ENCODE peak calls at places on chromosomes 6 and 20, in nine cellular contexts. One of them, this sample, is unnamed.

GRCh38 chr6:9938801-9939200 is 476.1 kb downstream of the TFAP2A start:
- DNase-seq in WTC11: no peak
- DNase-seq in ovary: no peak
- DNase-seq in HFF-Myc: no peak
- DNase-seq in endodermal cell: no peak
- DNase-seq in AG04449: no peak
- DNase-seq in AG10803: no peak
- DNase-seq in hepatocyte: no peak
- DNase-seq in left lung: no peak
- DNase-seq in this sample: no peak

GRCh38 chr6:170132561-170132991 is 158.3 kb downstream of the DLL1 start:
- DNase-seq in endodermal cell: peak
- DNase-seq in hepatocyte: no peak
- DNase-seq in AG04449: no peak
- DNase-seq in left lung: no peak
- DNase-seq in WTC11: no peak
- DNase-seq in AG10803: no peak
- DNase-seq in HFF-Myc: no peak
- DNase-seq in ovary: no peak
- DNase-seq in this sample: no peak

GRCh38 chr20:14711681-14712080 is 374.3 kb upstream of the FLRT3 start:
- DNase-seq in AG10803: peak
- DNase-seq in endodermal cell: no peak
- DNase-seq in left lung: no peak
- DNase-seq in WTC11: no peak
- DNase-seq in ovary: no peak
- DNase-seq in AG04449: no peak
- DNase-seq in HFF-Myc: no peak
- DNase-seq in hepatocyte: peak
- DNase-seq in this sample: peak

GRCh38 chr20:38121741-38122140 is 43.3 kb downstream of the TGM2 start:
- DNase-seq in endodermal cell: peak
- DNase-seq in hepatocyte: no peak
- DNase-seq in HFF-Myc: no peak
- DNase-seq in AG10803: no peak
- DNase-seq in WTC11: no peak
- DNase-seq in ovary: no peak
- DNase-seq in AG04449: no peak
- DNase-seq in left lung: no peak
- DNase-seq in this sample: no peak

GRCh38 chr6:52423971-52424381 is 3.8 kb downstream of the EFHC1 start:
- DNase-seq in WTC11: no peak
- DNase-seq in endodermal cell: peak
- DNase-seq in ovary: no peak
- DNase-seq in HFF-Myc: peak
- DNase-seq in AG04449: peak
- DNase-seq in hepatocyte: no peak
- DNase-seq in AG10803: peak
- DNase-seq in left lung: no peak
- DNase-seq in this sample: peak

GRCh38 chr20:50519036-50519780 is 9.0 kb downstream of the PTPN1 start:
- DNase-seq in AG04449: no peak
- DNase-seq in left lung: no peak
- DNase-seq in hepatocyte: no peak
- DNase-seq in HFF-Myc: no peak
- DNase-seq in ovary: no peak
- DNase-seq in endodermal cell: no peak
- DNase-seq in AG10803: no peak
- DNase-seq in WTC11: no peak
- DNase-seq in this sample: no peak

GRCh38 chr6:85113934-85114582 is 335.8 kb upstream of the NT5E start:
- DNase-seq in AG10803: peak
- DNase-seq in HFF-Myc: no peak
- DNase-seq in ovary: peak
- DNase-seq in left lung: no peak
- DNase-seq in WTC11: no peak
- DNase-seq in endodermal cell: no peak
- DNase-seq in AG04449: no peak
- DNase-seq in hepatocyte: no peak
- DNase-seq in this sample: no peak

GRCh38 chr6:144415835-144416237 is 130.7 kb downstream of the UTRN start:
- DNase-seq in ovary: no peak
- DNase-seq in endodermal cell: no peak
- DNase-seq in HFF-Myc: no peak
- DNase-seq in WTC11: no peak
- DNase-seq in AG04449: peak
- DNase-seq in left lung: no peak
- DNase-seq in AG10803: peak
- DNase-seq in hepatocyte: no peak
- DNase-seq in this sample: no peak

GRCh38 chr6:69096681-69097080 is 461.6 kb downstream of the ADGRB3 start:
- DNase-seq in WTC11: no peak
- DNase-seq in left lung: no peak
- DNase-seq in endodermal cell: no peak
- DNase-seq in HFF-Myc: no peak
- DNase-seq in AG10803: no peak
- DNase-seq in ovary: no peak
- DNase-seq in hepatocyte: no peak
- DNase-seq in AG04449: peak
- DNase-seq in this sample: peak

GRCh38 chr6:80547827-80548226 is 441.4 kb downstream of the BCKDHB start:
- DNase-seq in left lung: no peak
- DNase-seq in HFF-Myc: peak
- DNase-seq in AG10803: peak
- DNase-seq in AG04449: peak
- DNase-seq in ovary: no peak
- DNase-seq in hepatocyte: no peak
- DNase-seq in endodermal cell: no peak
- DNase-seq in WTC11: no peak
- DNase-seq in this sample: no peak

GRCh38 chr20:12030470-12030869 is 112.8 kb downstream of the BTBD3 start:
- DNase-seq in left lung: no peak
- DNase-seq in HFF-Myc: no peak
- DNase-seq in hepatocyte: peak
- DNase-seq in endodermal cell: no peak
- DNase-seq in WTC11: no peak
- DNase-seq in ovary: no peak
- DNase-seq in AG10803: no peak
- DNase-seq in AG04449: no peak
- DNase-seq in this sample: no peak

GRCh38 chr20:1207293-1207884 is 4.1 kb downstream of the C20orf202 start:
- DNase-seq in left lung: no peak
- DNase-seq in AG04449: no peak
- DNase-seq in endodermal cell: no peak
- DNase-seq in ovary: no peak
- DNase-seq in hepatocyte: no peak
- DNase-seq in HFF-Myc: no peak
- DNase-seq in AG10803: no peak
- DNase-seq in WTC11: no peak
- DNase-seq in this sample: no peak

GRCh38 chr6:156839591-156840001 is 62.4 kb downstream of the ARID1B start:
- DNase-seq in endodermal cell: no peak
- DNase-seq in ovary: peak
- DNase-seq in left lung: no peak
- DNase-seq in AG10803: peak
- DNase-seq in HFF-Myc: no peak
- DNase-seq in AG04449: no peak
- DNase-seq in WTC11: no peak
- DNase-seq in hepatocyte: no peak
- DNase-seq in this sample: no peak

GRCh38 chr6:128007658-128008057 is 106.8 kb upstream of the THEMIS start:
- DNase-seq in AG04449: no peak
- DNase-seq in AG10803: no peak
- DNase-seq in HFF-Myc: no peak
- DNase-seq in left lung: no peak
- DNase-seq in ovary: no peak
- DNase-seq in endodermal cell: no peak
- DNase-seq in hepatocyte: no peak
- DNase-seq in WTC11: no peak
- DNase-seq in this sample: no peak
- TF ChIP-seq CTCF in AG04449: no peak
- TF ChIP-seq CTCF in AG10803: no peak
- TF ChIP-seq CTCF in HFF-Myc: no peak
- TF ChIP-seq CTCF in left lung: no peak
- TF ChIP-seq CTCF in ovary: no peak
- TF ChIP-seq CTCF in endodermal cell: no peak
- TF ChIP-seq CTCF in hepatocyte: peak
- TF ChIP-seq CTCF in WTC11: no peak
- TF ChIP-seq CTCF in this sample: no peak

GRCh38 chr6:133856911-133857310 is 32.0 kb upstream of the TCF21 start:
- DNase-seq in WTC11: no peak
- DNase-seq in AG04449: no peak
- DNase-seq in HFF-Myc: no peak
- DNase-seq in endodermal cell: no peak
- DNase-seq in ovary: no peak
- DNase-seq in left lung: no peak
- DNase-seq in AG10803: no peak
- DNase-seq in hepatocyte: no peak
- DNase-seq in this sample: no peak

GRCh38 chr6:133855994-133856393 is 32.9 kb upstream of the TCF21 start:
- DNase-seq in WTC11: no peak
- DNase-seq in endodermal cell: no peak
- DNase-seq in left lung: no peak
- DNase-seq in AG10803: no peak
- DNase-seq in AG04449: no peak
- DNase-seq in hepatocyte: no peak
- DNase-seq in ovary: no peak
- DNase-seq in HFF-Myc: no peak
- DNase-seq in this sample: no peak

GRCh38 chr6:133855599-133855972 is 33.3 kb upstream of the TCF21 start:
- DNase-seq in left lung: no peak
- DNase-seq in HFF-Myc: no peak
- DNase-seq in hepatocyte: no peak
- DNase-seq in AG10803: no peak
- DNase-seq in endodermal cell: no peak
- DNase-seq in ovary: no peak
- DNase-seq in WTC11: no peak
- DNase-seq in AG04449: no peak
- DNase-seq in this sample: no peak

GRCh38 chr6:133854167-133854632 is 34.7 kb upstream of the TCF21 start:
- DNase-seq in endodermal cell: peak
- DNase-seq in AG10803: no peak
- DNase-seq in hepatocyte: no peak
- DNase-seq in WTC11: peak
- DNase-seq in HFF-Myc: no peak
- DNase-seq in AG04449: no peak
- DNase-seq in left lung: no peak
- DNase-seq in ovary: no peak
- DNase-seq in this sample: no peak

DNA sequence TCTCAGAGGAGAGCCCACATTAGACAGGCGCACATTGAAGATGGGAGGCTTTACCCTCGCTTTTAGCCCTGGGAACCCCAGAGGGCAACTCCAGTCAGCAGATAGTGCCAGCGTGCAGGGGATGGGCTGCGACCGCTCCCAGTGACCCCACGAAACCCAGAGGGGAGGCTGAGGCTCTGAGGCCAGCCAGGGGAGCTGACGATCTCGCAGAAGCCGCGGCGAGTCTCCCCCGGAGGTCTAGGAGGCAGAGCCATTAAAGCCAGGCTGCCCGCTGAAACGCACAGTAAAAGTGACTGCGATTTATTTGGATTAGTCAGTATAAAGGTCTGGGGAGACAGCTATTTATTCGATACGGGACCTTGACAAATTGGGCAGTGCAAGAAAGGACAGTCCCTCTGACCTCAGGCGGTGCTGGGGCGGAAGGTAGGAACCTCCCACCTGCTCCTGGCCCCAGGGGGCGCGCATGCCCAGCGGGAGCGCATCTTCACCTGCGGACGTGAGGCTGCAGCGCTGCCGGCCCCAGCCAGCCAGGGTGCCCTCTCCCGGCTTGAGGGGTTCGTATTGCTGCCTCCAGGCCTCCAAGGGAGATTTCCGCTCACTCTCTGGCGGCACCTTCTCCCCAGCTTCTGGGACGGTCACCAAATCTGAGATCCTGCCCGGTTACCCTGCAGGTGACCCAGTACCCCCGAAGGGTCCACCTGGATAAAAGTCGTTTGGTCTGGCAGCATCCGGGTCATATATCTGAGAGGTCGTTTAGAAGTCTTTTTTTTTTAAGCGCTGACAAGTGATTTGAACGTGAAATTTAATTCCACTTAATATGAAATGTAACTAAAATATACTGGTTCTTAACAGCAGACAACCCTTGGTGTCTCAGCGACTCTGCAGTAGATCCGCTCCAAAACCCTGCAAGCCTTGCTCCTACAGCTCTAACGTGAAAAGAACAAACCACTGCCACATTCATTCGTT is 34.0 kb upstream of the TCF21 start:
- DNase-seq in endodermal cell: peak
- DNase-seq in HFF-Myc: no peak
- DNase-seq in AG10803: no peak
- DNase-seq in AG04449: no peak
- DNase-seq in WTC11: peak
- DNase-seq in ovary: no peak
- DNase-seq in left lung: peak
- DNase-seq in hepatocyte: peak
- DNase-seq in this sample: no peak
- TF ChIP-seq CTCF in endodermal cell: peak
- TF ChIP-seq CTCF in HFF-Myc: no peak
- TF ChIP-seq CTCF in AG10803: no peak
- TF ChIP-seq CTCF in AG04449: no peak
- TF ChIP-seq CTCF in WTC11: no peak
- TF ChIP-seq CTCF in ovary: no peak
- TF ChIP-seq CTCF in left lung: no peak
- TF ChIP-seq CTCF in hepatocyte: peak
- TF ChIP-seq CTCF in this sample: peak

GRCh38 chr20:32035398-32035852 is 16.6 kb upstream of the HCK start:
- DNase-seq in HFF-Myc: no peak
- DNase-seq in ovary: no peak
- DNase-seq in AG10803: no peak
- DNase-seq in AG04449: no peak
- DNase-seq in hepatocyte: no peak
- DNase-seq in left lung: peak
- DNase-seq in WTC11: no peak
- DNase-seq in endodermal cell: no peak
- DNase-seq in this sample: no peak
- TF ChIP-seq CTCF in HFF-Myc: no peak
- TF ChIP-seq CTCF in ovary: no peak
- TF ChIP-seq CTCF in AG10803: no peak
- TF ChIP-seq CTCF in AG04449: no peak
- TF ChIP-seq CTCF in hepatocyte: no peak
- TF ChIP-seq CTCF in left lung: no peak
- TF ChIP-seq CTCF in WTC11: no peak
- TF ChIP-seq CTCF in endodermal cell: peak
- TF ChIP-seq CTCF in this sample: no peak

DNA sequence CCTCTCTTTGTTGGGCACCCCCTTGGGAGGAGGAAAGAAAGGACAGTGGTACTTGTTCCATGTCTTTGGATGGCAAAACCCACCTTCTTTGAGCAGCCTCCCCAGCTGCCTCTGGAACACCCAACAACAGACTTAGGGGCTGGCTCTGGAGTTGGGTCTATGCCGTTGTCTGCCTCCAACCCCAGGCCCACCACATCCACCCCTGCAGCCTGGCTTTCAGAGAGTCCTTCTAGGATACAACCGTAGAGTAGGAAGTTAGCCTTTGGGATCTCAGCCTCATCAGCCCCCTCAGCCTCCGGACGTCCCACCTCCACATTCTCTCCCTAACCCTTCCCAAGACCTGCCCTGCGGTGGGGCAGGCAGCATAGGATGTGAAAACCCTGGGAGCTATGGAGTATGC is 36.4 kb downstream of the FOXP4 start:
- DNase-seq in AG10803: no peak
- DNase-seq in WTC11: no peak
- DNase-seq in left lung: no peak
- DNase-seq in endodermal cell: no peak
- DNase-seq in ovary: no peak
- DNase-seq in hepatocyte: no peak
- DNase-seq in HFF-Myc: no peak
- DNase-seq in AG04449: no peak
- DNase-seq in this sample: no peak
- TF ChIP-seq CTCF in AG10803: no peak
- TF ChIP-seq CTCF in WTC11: no peak
- TF ChIP-seq CTCF in left lung: no peak
- TF ChIP-seq CTCF in endodermal cell: no peak
- TF ChIP-seq CTCF in ovary: no peak
- TF ChIP-seq CTCF in hepatocyte: no peak
- TF ChIP-seq CTCF in HFF-Myc: no peak
- TF ChIP-seq CTCF in AG04449: no peak
- TF ChIP-seq CTCF in this sample: no peak

This sample was measured in retinal pigment epithelial cell.